ENCODE peak calls at places on chromosomes 7 and 10, in seven cellular contexts. One of them, this sample, is unnamed.

GRCh38 chr7:155512246-155512887 is 34.0 kb downstream of the CNPY1 start:
- DNase-seq in heart left ventricle: no peak
- DNase-seq in choroid plexus epithelial cell: no peak
- DNase-seq in lower lobe of right lung: no peak
- DNase-seq in Calu3: no peak
- DNase-seq in cardiac fibroblast: no peak
- DNase-seq in cardiac muscle cell: no peak
- DNase-seq in this sample: no peak

GRCh38 chr10:42783181-42783549 is 570 bp downstream of the BMS1 start:
- DNase-seq in heart left ventricle: peak
- DNase-seq in choroid plexus epithelial cell: peak
- DNase-seq in lower lobe of right lung: no peak
- DNase-seq in Calu3: peak
- DNase-seq in cardiac fibroblast: peak
- DNase-seq in cardiac muscle cell: no peak
- DNase-seq in this sample: no peak

GRCh38 chr10:14182781-14183180 is 147.9 kb downstream of the FRMD4A start:
- DNase-seq in heart left ventricle: no peak
- DNase-seq in choroid plexus epithelial cell: no peak
- DNase-seq in lower lobe of right lung: no peak
- DNase-seq in Calu3: no peak
- DNase-seq in cardiac fibroblast: no peak
- DNase-seq in cardiac muscle cell: no peak
- DNase-seq in this sample: no peak

GRCh38 chr7:47453093-47454056 is 128.5 kb downstream of the TNS3 start:
- DNase-seq in heart left ventricle: peak
- DNase-seq in choroid plexus epithelial cell: peak
- DNase-seq in lower lobe of right lung: peak
- DNase-seq in Calu3: no peak
- DNase-seq in cardiac fibroblast: peak
- DNase-seq in cardiac muscle cell: no peak
- DNase-seq in this sample: no peak

GRCh38 chr7:151416135-151416740 is 6.4 kb upstream of the WDR86 start:
- DNase-seq in heart left ventricle: no peak
- DNase-seq in choroid plexus epithelial cell: no peak
- DNase-seq in lower lobe of right lung: no peak
- DNase-seq in Calu3: no peak
- DNase-seq in cardiac fibroblast: no peak
- DNase-seq in cardiac muscle cell: no peak
- DNase-seq in this sample: no peak

GRCh38 chr10:70267161-70267933 is 16.5 kb downstream of the NPFFR1 start:
- DNase-seq in heart left ventricle: no peak
- DNase-seq in choroid plexus epithelial cell: peak
- DNase-seq in lower lobe of right lung: no peak
- DNase-seq in Calu3: peak
- DNase-seq in cardiac fibroblast: peak
- DNase-seq in cardiac muscle cell: no peak
- DNase-seq in this sample: no peak

GRCh38 chr7:29976673-29977072 is 12.9 kb downstream of the SCRN1 start:
- DNase-seq in heart left ventricle: no peak
- DNase-seq in choroid plexus epithelial cell: peak
- DNase-seq in lower lobe of right lung: no peak
- DNase-seq in Calu3: no peak
- DNase-seq in cardiac fibroblast: peak
- DNase-seq in cardiac muscle cell: peak
- DNase-seq in this sample: peak

GRCh38 chr7:151426486-151426905 is 13.4 kb downstream of the CRYGN start:
- DNase-seq in heart left ventricle: peak
- DNase-seq in choroid plexus epithelial cell: peak
- DNase-seq in lower lobe of right lung: peak
- DNase-seq in Calu3: peak
- DNase-seq in cardiac fibroblast: peak
- DNase-seq in cardiac muscle cell: no peak
- DNase-seq in this sample: no peak

GRCh38 chr10:110793887-110794286 is 77.8 kb upstream of the PDCD4 start:
- DNase-seq in heart left ventricle: no peak
- DNase-seq in choroid plexus epithelial cell: peak
- DNase-seq in lower lobe of right lung: no peak
- DNase-seq in Calu3: no peak
- DNase-seq in cardiac fibroblast: no peak
- DNase-seq in cardiac muscle cell: no peak
- DNase-seq in this sample: no peak

GRCh38 chr10:77965294-77965693 is 38.7 kb upstream of the DLG5 start:
- DNase-seq in heart left ventricle: no peak
- DNase-seq in choroid plexus epithelial cell: peak
- DNase-seq in lower lobe of right lung: no peak
- DNase-seq in Calu3: no peak
- DNase-seq in cardiac fibroblast: peak
- DNase-seq in cardiac muscle cell: no peak
- DNase-seq in this sample: no peak
- TF ChIP-seq CTCF in heart left ventricle: no peak
- TF ChIP-seq CTCF in choroid plexus epithelial cell: no peak
- TF ChIP-seq CTCF in lower lobe of right lung: no peak
- TF ChIP-seq CTCF in Calu3: no peak
- TF ChIP-seq CTCF in cardiac fibroblast: peak
- TF ChIP-seq CTCF in cardiac muscle cell: no peak
- TF ChIP-seq CTCF in this sample: no peak

GRCh38 chr10:15719899-15720634 is at the start of gene ITGA8:
- DNase-seq in heart left ventricle: no peak
- DNase-seq in choroid plexus epithelial cell: peak
- DNase-seq in lower lobe of right lung: no peak
- DNase-seq in Calu3: no peak
- DNase-seq in cardiac fibroblast: peak
- DNase-seq in cardiac muscle cell: peak
- DNase-seq in this sample: no peak
- TF ChIP-seq CTCF in heart left ventricle: peak
- TF ChIP-seq CTCF in choroid plexus epithelial cell: peak
- TF ChIP-seq CTCF in lower lobe of right lung: peak
- TF ChIP-seq CTCF in Calu3: no peak
- TF ChIP-seq CTCF in cardiac fibroblast: peak
- TF ChIP-seq CTCF in cardiac muscle cell: peak
- TF ChIP-seq CTCF in this sample: no peak

DNA sequence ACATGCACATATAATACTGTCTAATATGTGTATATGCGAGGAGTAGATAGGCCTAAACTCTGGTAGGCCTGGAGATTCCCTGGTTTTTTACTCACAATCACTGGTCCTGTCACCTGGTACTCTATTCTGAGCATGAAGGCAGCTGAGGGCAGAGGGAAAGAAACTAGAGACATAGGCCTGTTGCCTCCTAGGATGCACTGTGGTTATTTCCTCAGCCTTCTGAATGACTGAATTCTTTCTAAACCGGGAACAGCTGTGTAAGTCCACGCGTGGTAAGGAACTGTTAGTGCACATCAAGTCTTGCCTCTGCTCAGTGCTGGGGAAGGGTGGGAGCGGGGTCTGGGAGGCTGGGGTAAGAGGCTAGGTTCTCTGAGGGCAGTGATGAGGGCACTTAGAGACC is 7.7 kb downstream of the KAZALD1 start:
- DNase-seq in heart left ventricle: no peak
- DNase-seq in choroid plexus epithelial cell: no peak
- DNase-seq in lower lobe of right lung: no peak
- DNase-seq in Calu3: no peak
- DNase-seq in cardiac fibroblast: no peak
- DNase-seq in cardiac muscle cell: no peak
- DNase-seq in this sample: no peak
- TF ChIP-seq CTCF in heart left ventricle: no peak
- TF ChIP-seq CTCF in choroid plexus epithelial cell: no peak
- TF ChIP-seq CTCF in lower lobe of right lung: no peak
- TF ChIP-seq CTCF in Calu3: no peak
- TF ChIP-seq CTCF in cardiac fibroblast: no peak
- TF ChIP-seq CTCF in cardiac muscle cell: no peak
- TF ChIP-seq CTCF in this sample: no peak

GRCh38 chr10:123270221-123270620 is 116.0 kb downstream of the BUB3 start:
- DNase-seq in heart left ventricle: no peak
- DNase-seq in choroid plexus epithelial cell: peak
- DNase-seq in lower lobe of right lung: no peak
- DNase-seq in Calu3: no peak
- DNase-seq in cardiac fibroblast: peak
- DNase-seq in cardiac muscle cell: no peak
- DNase-seq in this sample: no peak

GRCh38 chr10:123274513-123275182 is 120.4 kb downstream of the BUB3 start:
- DNase-seq in heart left ventricle: no peak
- DNase-seq in choroid plexus epithelial cell: no peak
- DNase-seq in lower lobe of right lung: no peak
- DNase-seq in Calu3: no peak
- DNase-seq in cardiac fibroblast: no peak
- DNase-seq in cardiac muscle cell: no peak
- DNase-seq in this sample: no peak

GRCh38 chr10:123269675-123270074 is 115.5 kb downstream of the BUB3 start:
- DNase-seq in heart left ventricle: no peak
- DNase-seq in choroid plexus epithelial cell: no peak
- DNase-seq in lower lobe of right lung: no peak
- DNase-seq in Calu3: no peak
- DNase-seq in cardiac fibroblast: no peak
- DNase-seq in cardiac muscle cell: no peak
- DNase-seq in this sample: no peak

GRCh38 chr10:123270806-123271205 is 116.6 kb downstream of the BUB3 start:
- DNase-seq in heart left ventricle: no peak
- DNase-seq in choroid plexus epithelial cell: no peak
- DNase-seq in lower lobe of right lung: no peak
- DNase-seq in Calu3: no peak
- DNase-seq in cardiac fibroblast: no peak
- DNase-seq in cardiac muscle cell: no peak
- DNase-seq in this sample: no peak

GRCh38 chr10:123272171-123272570 is 118.0 kb downstream of the BUB3 start:
- DNase-seq in heart left ventricle: no peak
- DNase-seq in choroid plexus epithelial cell: peak
- DNase-seq in lower lobe of right lung: no peak
- DNase-seq in Calu3: no peak
- DNase-seq in cardiac fibroblast: no peak
- DNase-seq in cardiac muscle cell: no peak
- DNase-seq in this sample: no peak
- TF ChIP-seq CTCF in heart left ventricle: no peak
- TF ChIP-seq CTCF in choroid plexus epithelial cell: peak
- TF ChIP-seq CTCF in lower lobe of right lung: no peak
- TF ChIP-seq CTCF in Calu3: no peak
- TF ChIP-seq CTCF in cardiac fibroblast: peak
- TF ChIP-seq CTCF in cardiac muscle cell: peak
- TF ChIP-seq CTCF in this sample: no peak

GRCh38 chr10:32139223-32140073 is 83.2 kb upstream of the KIF5B start:
- DNase-seq in heart left ventricle: peak
- DNase-seq in choroid plexus epithelial cell: peak
- DNase-seq in lower lobe of right lung: peak
- DNase-seq in Calu3: peak
- DNase-seq in cardiac fibroblast: peak
- DNase-seq in cardiac muscle cell: no peak
- DNase-seq in this sample: no peak
- TF ChIP-seq CTCF in heart left ventricle: peak
- TF ChIP-seq CTCF in choroid plexus epithelial cell: no peak
- TF ChIP-seq CTCF in lower lobe of right lung: no peak
- TF ChIP-seq CTCF in Calu3: no peak
- TF ChIP-seq CTCF in cardiac fibroblast: peak
- TF ChIP-seq CTCF in cardiac muscle cell: peak
- TF ChIP-seq CTCF in this sample: no peak

DNA sequence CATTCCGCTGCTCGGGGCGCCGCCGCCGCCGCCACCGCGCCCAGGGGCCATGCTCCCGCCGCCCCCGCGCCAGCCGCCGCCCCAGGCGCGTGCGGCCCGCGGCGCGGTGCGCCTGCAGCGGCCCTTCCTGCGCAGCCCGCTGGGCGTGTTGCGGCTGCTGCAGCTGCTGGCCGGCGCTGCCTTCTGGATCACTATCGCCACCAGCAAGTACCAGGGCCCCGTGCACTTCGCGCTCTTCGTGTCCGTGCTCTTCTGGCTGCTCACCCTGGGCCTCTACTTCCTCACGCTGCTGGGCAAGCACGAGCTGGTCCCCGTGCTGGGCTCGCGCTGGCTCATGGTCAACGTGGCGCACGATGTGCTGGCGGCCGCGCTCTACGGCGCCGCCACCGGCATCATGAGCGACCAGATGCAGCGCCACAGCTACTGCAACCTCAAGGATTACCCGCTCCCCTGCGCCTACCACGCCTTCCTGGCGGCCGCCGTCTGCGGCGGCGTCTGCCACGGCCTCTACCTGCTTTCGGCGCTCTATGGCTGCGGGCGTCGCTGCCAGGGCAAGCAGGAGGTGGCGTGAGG is 384 bp downstream of the MARVELD1 start:
- DNase-seq in heart left ventricle: peak
- DNase-seq in choroid plexus epithelial cell: peak
- DNase-seq in lower lobe of right lung: peak
- DNase-seq in Calu3: peak
- DNase-seq in cardiac fibroblast: peak
- DNase-seq in cardiac muscle cell: peak
- DNase-seq in this sample: peak
- TF ChIP-seq CTCF in heart left ventricle: peak
- TF ChIP-seq CTCF in choroid plexus epithelial cell: peak
- TF ChIP-seq CTCF in lower lobe of right lung: peak
- TF ChIP-seq CTCF in Calu3: no peak
- TF ChIP-seq CTCF in cardiac fibroblast: peak
- TF ChIP-seq CTCF in cardiac muscle cell: peak
- TF ChIP-seq CTCF in this sample: peak